ENCODE peak calls at places on chromosomes 13 and 19, in four cellular contexts. I, C, X and M are unnamed samples.
A peak's percentile ranks its signal among the peaks of the same experiment; 100 is the strongest.

GRCh38 chr13:101640797-101641400 is 188.4 kb downstream of the ITGBL1 start:
- DNase-seq in C (no peak), I (no peak), X (no peak), M (no peak)

GRCh38 chr13:113991191-113991669 is 17.4 kb upstream of the C13orf46 start:
- DNase-seq in I (no peak), X (no peak), C (no peak), M (no peak)

GRCh38 chr13:67150608-67151007 is 79.5 kb downstream of the PCDH9 start:
- DNase-seq in C (no peak), X (no peak), I (no peak), M (no peak)

GRCh38 chr13:41960195-41960699 is 662 bp downstream of the VWA8 start:
- DNase-seq in X (no peak), C (peak; percentile 46), I (no peak), M (peak; percentile 41)

GRCh38 chr13:39297664-39298171 is 259.5 kb downstream of the NHLRC3 start:
- DNase-seq in I (no peak), C (no peak), X (no peak), M (no peak)

GRCh38 chr19:33780746-33781145 is 15.9 kb upstream of the KCTD15 start:
- DNase-seq in I (no peak), C (no peak), X (no peak), M (no peak)

GRCh38 chr13:107835339-107836018 is 379.9 kb downstream of the LIG4 start:
- DNase-seq in X (no peak), I (no peak), C (no peak), M (no peak)

GRCh38 chr13:99083976-99084375 is 106.1 kb upstream of the DOCK9 start:
- DNase-seq in C (no peak), X (no peak), I (no peak), M (no peak)

GRCh38 chr19:4636151-4636717 is 3.1 kb upstream of the TNFAIP8L1 start:
- DNase-seq in X (peak; percentile 96), I (no peak), C (no peak), M (peak; percentile 77)

GRCh38 chr13:99983401-99984133 is 2.0 kb downstream of the ZIC2 start:
- DNase-seq in I (no peak), X (peak; percentile 46), C (no peak), M (no peak)

GRCh38 chr19:41698746-41699230 is 9.6 kb upstream of the CEACAM5 start:
- DNase-seq in X (no peak), C (no peak), I (peak; percentile 13), M (no peak)

GRCh38 chr19:55778331-55778730 is 9.4 kb downstream of the RFPL4AL1 start:
- DNase-seq in X (no peak), C (no peak), I (no peak), M (no peak)

GRCh38 chr13:30906411-30906990 is 430 bp downstream of the MEDAG start:
- DNase-seq in I (no peak), X (peak; percentile 55), C (no peak), M (no peak)

GRCh38 chr19:4557971-4558941 is 1.2 kb downstream of the SEMA6B start:
- DNase-seq in X (peak; percentile 92), I (no peak), C (no peak), M (peak; percentile 66)

GRCh38 chr19:29662278-29662603 is 3.0 kb upstream of the PLEKHF1 start:
- DNase-seq in C (no peak), X (no peak), I (no peak), M (no peak)

GRCh38 chr13:108322206-108322824 is 52.8 kb downstream of the TNFSF13B start:
- DNase-seq in I (peak; percentile 9), C (peak; percentile 23), X (no peak), M (peak; percentile 6)

GRCh38 chr13:40517486-40518311 is 148.7 kb downstream of the FOXO1 start:
- DNase-seq in I (peak; percentile 82), X (no peak), C (no peak), M (no peak)

GRCh38 chr13:76879211-76879875 is 6.9 kb downstream of the KCTD12 start:
- DNase-seq in C (no peak), X (no peak), I (peak; percentile 47), M (no peak)

GRCh38 chr19:30498707-30499106 is 126.5 kb downstream of the ZNF536 start:
- DNase-seq in X (peak; percentile 81), I (no peak), C (no peak), M (peak; percentile 39)

GRCh38 chr19:8473652-8474476 is 28.6 kb downstream of the PRAM1 start:
- DNase-seq in X (no peak), I (peak; percentile 45), C (no peak), M (no peak)

GRCh38 chr13:42478531-42479156 is 95.3 kb upstream of the TNFSF11 start:
- DNase-seq in X (no peak), I (no peak), C (no peak), M (peak; percentile 15)

GRCh38 chr13:108270442-108270841 is 924 bp downstream of the TNFSF13B start:
- DNase-seq in X (no peak), I (no peak), C (no peak), M (no peak)

GRCh38 chr13:110336108-110336507 is 29.0 kb downstream of the COL4A2 start:
- DNase-seq in C (no peak), X (no peak), I (no peak), M (no peak)

GRCh38 chr19:4415352-4415751 is 12.9 kb downstream of the CHAF1A start:
- DNase-seq in X (no peak), C (no peak), I (no peak), M (no peak)

GRCh38 chr19:42028304-42029216 is 34.5 kb upstream of the ATP1A3 start:
- DNase-seq in I (no peak), C (no peak), X (peak; percentile 98), M (peak; percentile 76)

GRCh38 chr13:93216122-93216521 is 10.5 kb upstream of the GPC6 start:
- DNase-seq in C (no peak), X (no peak), I (no peak), M (no peak)

DNA sequence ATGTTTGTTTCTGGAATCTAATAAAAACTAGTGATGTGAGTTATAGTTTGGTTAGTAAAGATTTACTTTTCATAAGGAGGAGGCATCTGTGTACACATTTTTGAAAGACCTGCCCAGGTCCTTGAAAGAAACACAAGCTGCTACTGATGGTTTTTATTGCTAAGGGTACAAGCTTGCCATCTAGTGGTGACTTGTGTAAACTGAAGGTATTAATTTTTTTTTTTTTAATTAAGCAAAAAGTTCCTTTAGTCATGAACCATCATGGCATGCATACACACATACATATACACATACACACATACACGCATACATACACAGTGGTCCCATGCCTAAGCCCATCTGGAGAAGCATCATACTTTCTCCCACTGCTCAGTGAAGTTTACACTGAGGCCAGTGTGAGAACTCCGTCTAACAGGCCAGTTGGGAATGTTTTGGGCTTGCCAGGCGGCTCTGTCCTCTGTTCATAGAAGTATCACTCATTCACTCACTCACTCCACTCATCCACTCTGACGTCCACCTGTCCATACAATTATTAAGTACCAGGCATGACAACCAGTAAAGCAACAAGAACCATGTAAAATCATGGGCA is 312.5 kb downstream of the DCLK1 start:
- DNase-seq in X (no peak), C (peak; percentile 7), I (no peak), M (peak; percentile 44)
- TF ChIP-seq SUZ12 in X (no peak), C (no peak), I (no peak), M (no peak)

GRCh38 chr19:39524495-39524894 is 8.2 kb downstream of the EID2B start:
- DNase-seq in C (peak; percentile 50), I (no peak), X (no peak), M (no peak)

GRCh38 chr19:39518975-39519374 is 4.0 kb downstream of the SELENOV start:
- DNase-seq in C (no peak), X (no peak), I (no peak), M (no peak)

GRCh38 chr19:39517432-39517831 is 2.5 kb downstream of the SELENOV start:
- DNase-seq in I (no peak), C (no peak), X (no peak), M (no peak)

GRCh38 chr19:39518458-39518857 is 3.5 kb downstream of the SELENOV start:
- DNase-seq in C (no peak), X (no peak), I (no peak), M (no peak)

DNA sequence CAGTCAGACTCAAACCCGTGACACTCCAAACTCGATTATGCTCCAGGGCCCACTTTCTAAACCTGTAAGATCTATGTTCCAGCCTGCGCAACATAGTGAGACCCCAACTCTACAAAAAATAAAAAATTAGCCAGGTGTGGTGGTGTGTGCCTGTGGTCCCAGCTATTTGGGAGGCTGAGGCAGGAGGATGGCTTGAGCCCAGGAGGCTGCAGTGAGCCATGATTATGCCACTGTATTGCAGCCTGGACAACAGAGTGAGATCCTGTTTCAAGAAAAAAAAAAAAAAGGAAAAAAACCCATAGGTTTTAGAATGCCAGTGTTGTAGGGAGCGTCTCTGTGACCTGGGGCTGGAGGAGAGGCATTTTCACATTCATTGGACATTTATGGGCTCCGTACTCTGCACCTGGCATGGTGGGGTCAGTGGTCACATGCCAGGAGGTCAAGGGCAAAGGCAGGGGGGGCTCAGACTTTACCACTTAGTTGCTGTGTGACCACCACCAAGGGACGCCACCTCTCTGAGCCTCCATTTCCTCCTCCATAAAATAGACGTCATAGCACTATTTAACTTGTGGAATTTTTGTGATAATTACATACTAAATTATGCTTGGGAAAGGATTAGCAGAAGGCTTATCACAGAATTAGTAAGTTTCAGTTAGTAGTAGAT is 5.7 kb downstream of the SELENOV start:
- DNase-seq in X (no peak), I (no peak), C (no peak), M (no peak)
- TF ChIP-seq SP1 in X (no peak), I (no peak), C (no peak), M (no peak)

GRCh38 chr19:18514800-18515682 is 6.8 kb downstream of the ELL start:
- DNase-seq in I (no peak), C (peak; percentile 99), X (no peak), M (no peak)
- TF ChIP-seq SUZ12 in I (no peak), C (no peak), X (no peak), M (no peak)

GRCh38 chr13:23025848-23026608 is 154.8 kb upstream of the SGCG start:
- DNase-seq in X (no peak), C (no peak), I (no peak), M (no peak)
- TF ChIP-seq SP1 in X (no peak), C (no peak), I (no peak), M (no peak)

GRCh38 chr19:52227980-52228379 is 38.1 kb downstream of the PPP2R1A start:
- DNase-seq in I (no peak), C (no peak), X (no peak), M (no peak)

GRCh38 chr19:52231154-52231565 is 38.2 kb upstream of the ZNF766 start:
- DNase-seq in C (no peak), X (no peak), I (no peak), M (no peak)

GRCh38 chr19:52227196-52227940 is 37.5 kb downstream of the PPP2R1A start:
- DNase-seq in I (no peak), C (no peak), X (no peak), M (no peak)

GRCh38 chr19:52229524-52229923 is 39.7 kb downstream of the PPP2R1A start:
- DNase-seq in C (no peak), X (no peak), I (no peak), M (no peak)

GRCh38 chr19:52230685-52231084 is 38.7 kb upstream of the ZNF766 start:
- DNase-seq in I (no peak), C (no peak), X (no peak), M (no peak)
- TF ChIP-seq SUZ12 in I (no peak), C (no peak), X (no peak), M (no peak)

DNA sequence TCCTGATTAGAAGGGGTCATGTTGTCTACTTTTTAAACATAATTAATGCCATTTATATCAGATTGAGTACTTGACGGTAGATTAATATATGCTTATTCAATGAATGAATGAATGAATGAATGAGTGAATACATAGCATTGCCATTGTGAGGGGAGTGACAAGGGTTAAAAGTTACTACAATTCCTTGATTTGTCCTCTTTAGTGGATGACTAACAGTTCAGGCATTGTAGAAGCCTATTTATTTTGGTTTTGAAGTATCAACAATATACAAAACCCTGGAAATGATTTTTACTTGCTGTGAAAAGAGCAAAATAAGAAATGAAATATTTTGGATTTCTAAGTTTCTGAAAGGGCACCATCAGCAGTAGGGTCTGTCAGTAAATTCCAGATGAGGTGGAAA is 122.7 kb downstream of the CYSLTR2 start:
- DNase-seq in C (no peak), I (no peak), X (no peak), M (no peak)
- TF ChIP-seq SP1 in C (no peak), I (no peak), X (no peak), M (no peak)